ENCODE peak calls at places on chromosomes 13 and 19, in five cellular contexts. T is HepG2, K is K562, X is upper lobe of left lung, P is HCT116. L is an unnamed sample.
A peak's percentile ranks its signal among the peaks of the same experiment; 100 is the strongest.

GRCh38 chr19:1058112-1058511 is 8.9 kb upstream of the ARHGAP45 start:
- ATAC-seq in P (no peak), T (no peak), K (no peak), X (no peak), L (no peak)

GRCh38 chr19:23896912-23897311 is 17.8 kb upstream of the ZNF726 start:
- ATAC-seq in T (no peak), P (no peak), X (no peak), K (no peak), L (no peak)

GRCh38 chr13:100234524-100235136 is 145.7 kb downstream of the PCCA start:
- ATAC-seq in T (peak; percentile 66), X (no peak), K (no peak), P (no peak), L (no peak)

GRCh38 chr13:110885966-110886365 is 28.9 kb downstream of the ANKRD10 start:
- ATAC-seq in K (peak; percentile 45), T (peak; percentile 73), X (no peak), P (peak; percentile 62), L (no peak)

GRCh38 chr19:51108805-51109146 is 567 bp upstream of the CTU1 start:
- ATAC-seq in K (peak; percentile 19), T (no peak), P (peak; percentile 9), X (peak; percentile 78), L (peak; percentile 63)

GRCh38 chr13:48727252-48728011 is 73.7 kb downstream of the CYSLTR2 start:
- ATAC-seq in X (no peak), T (no peak), P (no peak), K (no peak), L (no peak)

GRCh38 chr13:111165189-111165588 is 50.1 kb downstream of the ARHGEF7 start:
- ATAC-seq in K (no peak), X (no peak), P (no peak), T (no peak), L (no peak)

GRCh38 chr19:48552406-48553322 is 692 bp downstream of the SULT2B1 start:
- ATAC-seq in T (peak; percentile 14), P (peak; percentile 5), K (no peak), X (peak; percentile 3), L (no peak)

GRCh38 chr13:41837668-41838067 is 123.2 kb downstream of the VWA8 start:
- ATAC-seq in T (no peak), P (no peak), K (no peak), X (no peak), L (no peak)

GRCh38 chr13:107211073-107211472 is 643.1 kb upstream of the ARGLU1 start:
- ATAC-seq in X (peak; percentile 94), P (peak; percentile 86), K (peak; percentile 91), T (peak; percentile 100), L (peak; percentile 81)

GRCh38 chr13:77460195-77460594 is 75.3 kb upstream of the SCEL start:
- ATAC-seq in P (no peak), K (no peak), X (peak; percentile 92), T (no peak), L (peak; percentile 80)

GRCh38 chr19:33394006-33394722 is 20.7 kb downstream of the CEBPG start:
- ATAC-seq in K (no peak), T (peak; percentile 5), X (peak; percentile 73), P (no peak), L (peak; percentile 63)

GRCh38 chr19:39296055-39296645 is at the start of gene IFNL1:
- ATAC-seq in X (no peak), T (no peak), P (no peak), K (peak; percentile 52), L (no peak)

GRCh38 chr19:54147676-54148075 is 10.1 kb downstream of the CNOT3 start:
- ATAC-seq in T (no peak), X (peak; percentile 62), K (no peak), P (no peak), L (peak; percentile 85)

GRCh38 chr19:19510432-19510831 is 4.9 kb downstream of the TSSK6 start:
- ATAC-seq in X (no peak), T (peak; percentile 9), K (peak; percentile 10), P (peak; percentile 25), L (no peak)

GRCh38 chr19:46639356-46640061 is 3.5 kb upstream of the GNG8 start:
- ATAC-seq in P (no peak), K (peak; percentile 44), T (no peak), X (peak; percentile 77), L (peak; percentile 33)

GRCh38 chr13:48142437-48142836 is 47.5 kb upstream of the MED4 start:
- ATAC-seq in K (no peak), X (peak; percentile 27), P (no peak), T (no peak), L (no peak)

GRCh38 chr19:447064-447426 is 13.8 kb downstream of the SHC2 start:
- ATAC-seq in K (no peak), T (no peak), X (no peak), P (no peak), L (no peak)

GRCh38 chr19:28889941-28890645 is 322.9 kb downstream of the UQCRFS1 start:
- ATAC-seq in X (peak; percentile 55), T (no peak), K (peak; percentile 26), P (no peak), L (no peak)

GRCh38 chr19:45791744-45792481 is 732 bp downstream of the DMWD start:
- ATAC-seq in K (no peak), T (no peak), P (no peak), X (no peak), L (no peak)

GRCh38 chr13:55664178-55664577 is 1476.5 kb upstream of the PRR20A start:
- ATAC-seq in P (no peak), T (no peak), X (no peak), K (no peak), L (no peak)

GRCh38 chr13:45206340-45206739 is 5.5 kb upstream of the KCTD4 start:
- ATAC-seq in T (no peak), K (no peak), P (peak; percentile 83), X (peak; percentile 86), L (peak; percentile 79)

GRCh38 chr13:36069881-36070366 is 61.3 kb downstream of the DCLK1 start:
- ATAC-seq in P (no peak), X (peak; percentile 85), K (no peak), T (no peak), L (peak; percentile 83)

GRCh38 chr19:28468701-28469459 is 744.1 kb downstream of the UQCRFS1 start:
- ATAC-seq in T (peak; percentile 44), K (peak; percentile 67), X (peak; percentile 64), P (no peak), L (peak; percentile 48)

GRCh38 chr13:42996584-42996983 is 4.5 kb upstream of the EPSTI1 start:
- ATAC-seq in X (no peak), T (no peak), P (peak; percentile 21), K (no peak), L (no peak)

DNA sequence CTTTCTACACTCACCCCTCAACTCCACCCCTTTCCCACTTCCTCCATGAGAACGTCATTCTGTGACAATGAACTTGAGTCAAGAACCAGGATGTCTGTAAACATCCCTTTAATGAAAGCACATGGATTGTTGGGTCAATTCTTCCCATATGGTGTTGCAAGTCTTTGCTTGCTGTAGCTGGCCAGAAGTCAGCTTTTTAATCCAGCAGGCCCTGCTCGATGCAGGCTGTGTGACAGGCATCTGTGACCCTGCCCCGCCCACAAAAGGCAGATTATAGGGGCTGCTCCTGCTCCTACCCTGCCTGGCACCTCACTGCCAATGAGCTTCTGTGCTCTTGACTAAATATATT is 78.0 kb downstream of the STARD13 start:
- ATAC-seq in X (peak; percentile 78), P (no peak), K (no peak), T (peak; percentile 69), L (peak; percentile 63)
- TF ChIP-seq POLR2AphosphoS5 in X (peak; percentile 56), P (no peak), K (no peak), T (no peak), L (peak; percentile 16)

DNA sequence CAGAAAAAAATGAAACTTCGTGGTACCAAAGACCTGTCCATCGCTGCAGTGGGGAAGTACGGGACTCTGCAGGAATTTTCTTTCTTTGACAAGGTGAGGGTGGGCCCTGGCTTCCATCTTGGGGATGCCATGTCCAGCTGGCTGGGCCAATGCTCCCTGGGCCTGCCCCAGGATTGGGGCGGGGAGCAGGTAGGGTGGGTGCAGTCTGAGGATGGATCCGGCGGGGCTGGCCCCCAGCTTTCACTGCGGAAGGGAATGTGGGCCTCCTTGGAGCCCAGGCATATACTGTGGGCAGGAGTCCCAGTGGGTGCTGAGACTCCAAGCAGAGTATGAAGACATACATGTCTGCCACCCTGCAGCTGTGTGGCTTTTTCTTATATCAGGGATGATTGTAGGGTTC is 23.9 kb downstream of the SIN3B start:
- ATAC-seq in X (no peak), K (no peak), P (no peak), T (no peak), L (no peak)
- TF ChIP-seq POLR2A in X (no peak), K (no peak), P (no peak), T (no peak), L (no peak)

DNA sequence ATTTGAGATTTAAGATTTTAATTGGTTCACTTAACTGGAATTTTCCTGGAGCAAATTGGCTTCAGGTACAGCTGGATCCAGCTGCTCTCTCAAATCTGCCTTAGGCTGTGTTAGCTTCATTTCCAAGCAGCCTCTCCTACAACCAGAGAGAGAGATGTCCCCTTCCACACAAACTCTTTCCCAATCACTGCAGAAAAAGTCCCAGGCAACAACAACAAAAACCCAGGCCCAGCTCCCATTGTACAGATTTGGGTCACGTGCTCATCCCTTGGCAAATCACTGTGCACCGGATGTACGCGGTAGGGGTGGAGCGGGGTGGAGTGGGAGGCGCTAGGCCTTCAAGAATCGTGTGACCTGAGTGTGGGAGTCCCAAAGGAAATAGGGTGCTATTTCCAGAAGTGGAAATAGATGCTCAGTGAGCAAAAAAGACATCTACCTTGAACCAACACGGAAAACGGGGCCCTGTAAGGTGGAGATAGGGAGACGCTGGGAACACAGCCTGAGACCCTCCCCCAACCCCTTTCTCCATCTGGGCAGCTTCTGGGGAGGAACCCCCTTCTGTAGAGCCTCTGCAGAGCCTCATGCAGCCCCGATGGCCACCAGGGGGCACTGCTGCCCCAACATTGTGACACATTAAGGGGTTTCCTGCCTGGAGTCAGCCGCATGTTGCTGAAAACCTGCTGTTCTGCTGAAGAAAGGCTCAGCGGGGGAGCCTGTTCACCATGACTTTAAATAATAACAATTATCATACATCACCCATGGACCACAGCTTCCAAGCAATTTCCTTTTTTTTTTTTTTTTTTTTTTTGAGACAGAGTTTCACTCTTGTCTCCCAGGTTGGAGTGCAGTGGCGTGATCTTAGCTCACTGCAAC is 25.4 kb downstream of the HPN start:
- ATAC-seq in K (peak; percentile 98), X (peak; percentile 89), P (peak; percentile 97), T (peak; percentile 82), L (peak; percentile 87)
- TF ChIP-seq POLR2AphosphoS5 in K (no peak), X (no peak), P (no peak), T (peak; percentile 32), L (no peak)

GRCh38 chr19:21358768-21359451 is at the start of gene ZNF738:
- ATAC-seq in T (peak; percentile 98), K (peak; percentile 98), P (peak; percentile 99), X (peak; percentile 99), L (peak; percentile 100)

DNA sequence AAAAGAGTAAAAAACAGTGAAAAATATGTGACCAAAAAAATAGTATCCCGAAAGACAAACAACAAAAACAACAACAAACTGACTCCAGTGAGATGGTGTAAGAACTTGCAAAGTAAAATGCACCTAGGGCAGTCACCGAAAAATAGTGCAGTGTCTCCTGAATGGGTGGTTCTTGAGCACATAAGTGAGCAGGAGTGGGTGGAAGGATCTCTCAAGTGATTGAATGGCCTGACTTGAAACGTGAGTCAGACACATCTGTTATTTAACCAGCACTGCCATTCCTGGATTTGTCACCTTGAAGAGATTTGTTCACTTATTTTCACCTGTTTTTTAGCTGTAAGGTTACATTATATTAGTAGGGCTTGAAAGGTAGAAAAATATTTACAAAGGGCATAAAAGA is 3.5 kb downstream of the ZNF738 start:
- ATAC-seq in K (no peak), P (no peak), X (no peak), T (no peak), L (no peak)
- TF ChIP-seq POLR2A in K (no peak), P (no peak), X (no peak), T (no peak), L (no peak)

GRCh38 chr13:31722684-31723083 is 16.6 kb upstream of the RXFP2 start:
- ATAC-seq in X (no peak), K (no peak), T (no peak), P (no peak), L (no peak)
- TF ChIP-seq POLR2AphosphoS5 in X (no peak), K (no peak), T (no peak), P (no peak), L (no peak)

GRCh38 chr19:30669329-30670010 is 297.3 kb downstream of the ZNF536 start:
- ATAC-seq in X (peak; percentile 66), T (peak; percentile 63), K (peak; percentile 88), P (peak; percentile 78), L (no peak)
- TF ChIP-seq POLR2A in X (no peak), T (no peak), K (no peak), P (no peak), L (no peak)